ENCODE peak calls at places on chromosome 16, in eight cellular contexts. Z is germinal center, T is H9, Y is head of caudate nucleus, V is retinal pigment epithelial cell, Q is lower lobe of right lung, R is progenitor cell of endocrine pancreas, G is pancreas. C is an unnamed sample.

GRCh38 chr16:77276686-77277085 is 77.5 kb downstream of the SYCE1L start:
- DNase-seq in Z (no peak), T (no peak), Y (no peak), V (no peak), Q (no peak), R (no peak), G (no peak), C (no peak)

GRCh38 chr16:78097522-78097921 is 1.9 kb upstream of the WWOX start:
- DNase-seq in Z (no peak), T (no peak), Y (no peak), V (no peak), Q (no peak), R (no peak), G (no peak), C (no peak)

GRCh38 chr16:1013593-1013900 is 32.0 kb downstream of the SOX8 start:
- DNase-seq in Z (no peak), T (no peak), Y (no peak), V (no peak), Q (no peak), R (no peak), G (no peak), C (no peak)

GRCh38 chr16:50245417-50246298 is 20.7 kb upstream of the ADCY7 start:
- DNase-seq in Z (peak), T (no peak), Y (no peak), V (no peak), Q (peak), R (peak), G (peak), C (peak)

GRCh38 chr16:66036162-66036561 is 330.3 kb upstream of the CDH5 start:
- DNase-seq in Z (no peak), T (no peak), Y (no peak), V (no peak), Q (no peak), R (no peak), G (no peak), C (no peak)

GRCh38 chr16:55370762-55371482 is 46.9 kb downstream of the IRX6 start:
- DNase-seq in Z (peak), T (peak), Y (peak), V (no peak), Q (peak), R (peak), G (peak), C (no peak)

GRCh38 chr16:67235816-67236547 is 9.1 kb downstream of the TMEM208 start:
- DNase-seq in Z (no peak), T (peak), Y (peak), V (no peak), Q (no peak), R (no peak), G (no peak), C (no peak)

GRCh38 chr16:79484237-79484636 is 116.3 kb downstream of the MAF start:
- DNase-seq in Z (no peak), T (no peak), Y (no peak), V (no peak), Q (no peak), R (no peak), G (no peak), C (no peak)

GRCh38 chr16:2016407-2016922 is 3.1 kb upstream of the NPW start:
- DNase-seq in Z (no peak), T (no peak), Y (no peak), V (no peak), Q (no peak), R (no peak), G (peak), C (no peak)

GRCh38 chr16:58035356-58036170 is 10.0 kb downstream of the MMP15 start:
- DNase-seq in Z (no peak), T (no peak), Y (no peak), V (no peak), Q (no peak), R (no peak), G (no peak), C (no peak)

GRCh38 chr16:48138543-48138942 is 17.2 kb downstream of the ABCC12 start:
- DNase-seq in Z (no peak), T (no peak), Y (no peak), V (no peak), Q (no peak), R (no peak), G (no peak), C (no peak)

GRCh38 chr16:85270365-85270764 is 158.1 kb upstream of the CIBAR2 start:
- DNase-seq in Z (no peak), T (no peak), Y (no peak), V (no peak), Q (no peak), R (no peak), G (no peak), C (no peak)

GRCh38 chr16:4521971-4522623 is 16.5 kb downstream of the CDIP1 start:
- DNase-seq in Z (no peak), T (peak), Y (peak), V (no peak), Q (no peak), R (no peak), G (no peak), C (no peak)

GRCh38 chr16:87661561-87661960 is 59.3 kb downstream of the JPH3 start:
- DNase-seq in Z (peak), T (peak), Y (peak), V (no peak), Q (no peak), R (peak), G (no peak), C (no peak)

GRCh38 chr16:80027007-80027965 is 426.7 kb upstream of the MAF start:
- DNase-seq in Z (peak), T (peak), Y (peak), V (peak), Q (peak), R (no peak), G (peak), C (peak)

GRCh38 chr16:74049027-74049426 is 247.6 kb upstream of the PSMD7 start:
- DNase-seq in Z (no peak), T (no peak), Y (no peak), V (no peak), Q (no peak), R (no peak), G (no peak), C (no peak)

GRCh38 chr16:55828680-55829079 is 4.2 kb downstream of the CES1 start:
- DNase-seq in Z (no peak), T (no peak), Y (no peak), V (no peak), Q (no peak), R (no peak), G (no peak), C (no peak)

GRCh38 chr16:60651351-60651750 is 1384.9 kb downstream of the CDH8 start:
- DNase-seq in Z (no peak), T (no peak), Y (no peak), V (peak), Q (no peak), R (no peak), G (no peak), C (no peak)

GRCh38 chr16:67470314-67470713 is 10.6 kb downstream of the ATP6V0D1 start:
- DNase-seq in Z (no peak), T (no peak), Y (peak), V (no peak), Q (peak), R (no peak), G (peak), C (no peak)

GRCh38 chr16:80198265-80198994 is 342.4 kb upstream of the DYNLRB2 start:
- DNase-seq in Z (no peak), T (no peak), Y (no peak), V (no peak), Q (no peak), R (no peak), G (no peak), C (no peak)

GRCh38 chr16:2008631-2009301 is 855 bp downstream of the ZNF598 start:
- DNase-seq in Z (no peak), T (no peak), Y (no peak), V (no peak), Q (no peak), R (no peak), G (peak), C (no peak)

GRCh38 chr16:88521674-88522073 is 48.5 kb upstream of the ZC3H18 start:
- DNase-seq in Z (no peak), T (no peak), Y (no peak), V (no peak), Q (no peak), R (no peak), G (no peak), C (no peak)

GRCh38 chr16:67415872-67416793 is at the start of gene ZDHHC1:
- DNase-seq in Z (peak), T (peak), Y (peak), V (no peak), Q (peak), R (peak), G (peak), C (no peak)